ENCODE peak calls at places on chromosomes 6 and 20, in six cellular contexts. K is GM06990, G is lower lobe of right lung, E is OCI-LY7, T is fibroblast of pulmonary artery, A is trophoblast cell. H is an unnamed sample.

GRCh38 chr6:130239755-130240154 is 17.0 kb upstream of the SAMD3 start:
- DNase-seq in K (no peak), G (no peak), E (no peak), T (no peak), A (no peak), H (no peak)

GRCh38 chr20:59923514-59923913 is 9.9 kb downstream of the SYCP2 start:
- DNase-seq in K (no peak), G (no peak), E (no peak), T (no peak), A (no peak), H (no peak)

GRCh38 chr6:113560908-113561307 is 296.2 kb upstream of the MARCKS start:
- DNase-seq in K (no peak), G (no peak), E (no peak), T (peak; percentile 81), A (no peak), H (peak; percentile 68)

GRCh38 chr20:36368400-36368799 is 62.3 kb downstream of the DLGAP4 start:
- DNase-seq in K (no peak), G (no peak), E (no peak), T (no peak), A (no peak), H (no peak)

GRCh38 chr20:33415948-33416347 is 14.6 kb upstream of the CDK5RAP1 start:
- DNase-seq in K (no peak), G (no peak), E (peak; percentile 62), T (peak; percentile 54), A (no peak), H (peak; percentile 46)

GRCh38 chr6:99613398-99613704 is 6.7 kb downstream of the PRDM13 start:
- DNase-seq in K (peak; percentile 76), G (peak; percentile 54), E (peak; percentile 24), T (peak; percentile 35), A (no peak), H (no peak)

GRCh38 chr6:83065511-83066192 is at the start of gene UBE3D:
- DNase-seq in K (peak; percentile 90), G (peak; percentile 95), E (peak; percentile 91), T (peak; percentile 85), A (peak; percentile 85), H (peak; percentile 94)

GRCh38 chr6:52995913-52996685 is 1.0 kb upstream of the GSTA4 start:
- DNase-seq in K (peak; percentile 38), G (peak; percentile 55), E (peak; percentile 63), T (peak; percentile 87), A (peak; percentile 84), H (peak; percentile 89)

GRCh38 chr20:15012551-15012950 is 675.1 kb upstream of the FLRT3 start:
- DNase-seq in K (no peak), G (no peak), E (no peak), T (no peak), A (no peak), H (no peak)

GRCh38 chr6:108518714-108519576 is 41.8 kb upstream of the FOXO3 start:
- DNase-seq in K (no peak), G (no peak), E (peak; percentile 43), T (peak; percentile 43), A (no peak), H (peak; percentile 25)

GRCh38 chr20:45735988-45736387 is 13.8 kb downstream of the SPINT4 start:
- DNase-seq in K (no peak), G (no peak), E (no peak), T (no peak), A (no peak), H (no peak)
- H3K4me3 ChIP-seq in K (no peak overlapping the region), G (no peak overlapping the region), E (no peak overlapping the region), T (no peak overlapping the region), A (peak overlapping the region; percentile 26), H (no peak overlapping the region)

GRCh38 chr6:126721581-126722145 is 381.7 kb downstream of the CENPW start:
- DNase-seq in K (no peak), G (no peak), E (no peak), T (peak; percentile 91), A (peak; percentile 57), H (peak; percentile 88)
- H3K4me3 ChIP-seq in K (no peak overlapping the region), G (no peak overlapping the region), E (no peak overlapping the region), T (no peak overlapping the region), A (no peak overlapping the region), H (no peak overlapping the region)

GRCh38 chr6:43180985-43181384 is 1.0 kb upstream of the CUL9 start:
- DNase-seq in K (no peak), G (no peak), E (no peak), T (no peak), A (no peak), H (no peak)
- H3K4me3 ChIP-seq in K (no peak overlapping the region), G (no peak overlapping the region), E (no peak overlapping the region), T (no peak overlapping the region), A (no peak overlapping the region), H (no peak overlapping the region)

GRCh38 chr20:48721324-48722001 is 106.3 kb downstream of the PREX1 start:
- DNase-seq in K (peak; percentile 51), G (no peak), E (peak; percentile 52), T (no peak), A (no peak), H (no peak)

GRCh38 chr20:48722737-48723191 is 105.0 kb downstream of the PREX1 start:
- DNase-seq in K (peak; percentile 60), G (no peak), E (peak; percentile 18), T (peak; percentile 62), A (peak; percentile 7), H (peak; percentile 65)

GRCh38 chr20:48720256-48721020 is 107.4 kb downstream of the PREX1 start:
- DNase-seq in K (no peak), G (no peak), E (no peak), T (no peak), A (no peak), H (no peak)

GRCh38 chr20:48723308-48724264 is 104.2 kb downstream of the PREX1 start:
- DNase-seq in K (no peak), G (peak; percentile 75), E (no peak), T (no peak), A (no peak), H (peak; percentile 40)

GRCh38 chr20:48722002-48722731 is 105.6 kb downstream of the PREX1 start:
- DNase-seq in K (peak; percentile 66), G (no peak), E (no peak), T (peak; percentile 84), A (peak; percentile 29), H (peak; percentile 75)
- H3K4me3 ChIP-seq in K (no peak overlapping the region), G (no peak overlapping the region), E (no peak overlapping the region), T (no peak overlapping the region), A (no peak overlapping the region), H (no peak overlapping the region)

H was measured in foreskin fibroblast.